ENCODE peak calls at places on chromosomes 16 and 17, in six cellular contexts. P is frontal cortex; O is activated T-cell treated with anti-CD3 and anti-CD28 coated beads for 4 hours; G is NCI-H345; R is stimulated activated CD4-positive, alpha-beta T cell treated with anti-CD3 and anti-CD28 coated beads, Interleukin-1b, Interleukin-23, amount 100 ng/mL, for 24 hours; H is adipocyte. V is an unnamed sample.

GRCh38 chr16:1277945-1278282 is 22.0 kb downstream of the TPSD1 start:
- DNase-seq in H (no peak), P (no peak), O (no peak), G (no peak), R (no peak), V (no peak)

GRCh38 chr17:61248399-61248798 is 151.2 kb upstream of the TBX2 start:
- DNase-seq in R (no peak), O (no peak), P (no peak), G (no peak), H (no peak), V (no peak)

GRCh38 chr17:28216528-28216927 is 102.5 kb upstream of the TMEM97 start:
- DNase-seq in P (no peak), H (peak; percentile 19), R (no peak), O (no peak), G (no peak), V (no peak)

GRCh38 chr17:57785032-57785431 is 39.9 kb upstream of the CCDC182 start:
- DNase-seq in P (no peak), R (no peak), G (no peak), H (no peak), O (no peak), V (no peak)

GRCh38 chr17:18009609-18010420 is 29.2 kb downstream of the ATPAF2 start:
- DNase-seq in O (no peak), G (no peak), H (no peak), P (no peak), R (no peak), V (no peak)

GRCh38 chr16:52271088-52271487 is 275.9 kb downstream of the TOX3 start:
- DNase-seq in P (no peak), O (no peak), R (no peak), H (no peak), G (no peak), V (no peak)

GRCh38 chr16:79008036-79008868 is 592.3 kb downstream of the MAF start:
- DNase-seq in O (no peak), H (no peak), G (no peak), R (no peak), P (no peak), V (no peak)

GRCh38 chr17:78121801-78122220 is 6.7 kb downstream of the TMC6 start:
- DNase-seq in G (no peak), O (no peak), H (no peak), P (no peak), R (no peak), V (no peak)

GRCh38 chr17:45877467-45877866 is 16.9 kb upstream of the MAPT start:
- DNase-seq in P (no peak), H (no peak), R (no peak), O (no peak), G (no peak), V (no peak)

GRCh38 chr16:28609631-28610594 is at the start of gene SULT1A1:
- DNase-seq in G (no peak), R (no peak), O (no peak), P (no peak), H (no peak), V (no peak)

GRCh38 chr17:41404024-41404651 is 6.7 kb upstream of the KRT31 start:
- DNase-seq in P (no peak), H (peak; percentile 75), R (peak; percentile 6), O (peak; percentile 3), G (no peak), V (no peak)

GRCh38 chr16:1972490-1972877 is 631 bp downstream of the TBL3 start:
- DNase-seq in O (no peak), H (peak; percentile 52), G (no peak), P (no peak), R (no peak), V (no peak)

GRCh38 chr17:27888945-27889344 is 4.2 kb downstream of the LYRM9 start:
- DNase-seq in P (no peak), G (no peak), R (no peak), H (no peak), O (no peak), V (no peak)

GRCh38 chr17:17528101-17528500 is 31.9 kb upstream of the RASD1 start:
- DNase-seq in R (no peak), H (no peak), O (no peak), P (no peak), G (no peak), V (no peak)

V was measured in hypothalamus.